ENCODE peak calls at places on chromosomes 16 and 17, in six cellular contexts. One of them, this sample, is unnamed.

GRCh38 chr16:48613061-48613957 is 3.3 kb upstream of the N4BP1 start:
- DNase-seq in mucosa of descending colon: no peak
- DNase-seq in AG04449: peak; percentile 85
- DNase-seq in activated CD8-positive, alpha-beta T cell treated with anti-CD3 and anti-CD28 coated beads for 36 hours: peak; percentile 79
- DNase-seq in cardiac muscle cell: peak; percentile 73
- DNase-seq in thyroid gland: no peak
- DNase-seq in this sample: peak; percentile 59

GRCh38 chr16:70746708-70747424 is 54.1 kb downstream of the VAC14 start:
- DNase-seq in mucosa of descending colon: peak; percentile 90
- DNase-seq in AG04449: peak; percentile 56
- DNase-seq in activated CD8-positive, alpha-beta T cell treated with anti-CD3 and anti-CD28 coated beads for 36 hours: peak; percentile 62
- DNase-seq in cardiac muscle cell: peak; percentile 91
- DNase-seq in thyroid gland: peak; percentile 83
- DNase-seq in this sample: no peak

GRCh38 chr17:67585077-67585602 is 132.6 kb upstream of the NOL11 start:
- DNase-seq in mucosa of descending colon: no peak
- DNase-seq in AG04449: no peak
- DNase-seq in activated CD8-positive, alpha-beta T cell treated with anti-CD3 and anti-CD28 coated beads for 36 hours: no peak
- DNase-seq in cardiac muscle cell: no peak
- DNase-seq in thyroid gland: no peak
- DNase-seq in this sample: no peak

GRCh38 chr16:56425439-56425832 is at the start of gene AMFR:
- DNase-seq in mucosa of descending colon: peak; percentile 79
- DNase-seq in AG04449: no peak
- DNase-seq in activated CD8-positive, alpha-beta T cell treated with anti-CD3 and anti-CD28 coated beads for 36 hours: peak; percentile 61
- DNase-seq in cardiac muscle cell: peak; percentile 89
- DNase-seq in thyroid gland: peak; percentile 66
- DNase-seq in this sample: peak; percentile 72

GRCh38 chr17:50841949-50842354 is 6.6 kb downstream of the WFIKKN2 start:
- DNase-seq in mucosa of descending colon: no peak
- DNase-seq in AG04449: no peak
- DNase-seq in activated CD8-positive, alpha-beta T cell treated with anti-CD3 and anti-CD28 coated beads for 36 hours: peak; percentile 73
- DNase-seq in cardiac muscle cell: peak; percentile 78
- DNase-seq in thyroid gland: peak; percentile 64
- DNase-seq in this sample: peak; percentile 41

GRCh38 chr17:81419333-81419885 is 24.2 kb downstream of the BAHCC1 start:
- DNase-seq in mucosa of descending colon: peak; percentile 88
- DNase-seq in AG04449: peak; percentile 84
- DNase-seq in activated CD8-positive, alpha-beta T cell treated with anti-CD3 and anti-CD28 coated beads for 36 hours: no peak
- DNase-seq in cardiac muscle cell: peak; percentile 99
- DNase-seq in thyroid gland: peak; percentile 90
- DNase-seq in this sample: no peak

GRCh38 chr16:27458987-27459688 is 57.2 kb downstream of the IL21R start:
- DNase-seq in mucosa of descending colon: peak; percentile 2
- DNase-seq in AG04449: no peak
- DNase-seq in activated CD8-positive, alpha-beta T cell treated with anti-CD3 and anti-CD28 coated beads for 36 hours: no peak
- DNase-seq in cardiac muscle cell: no peak
- DNase-seq in thyroid gland: no peak
- DNase-seq in this sample: no peak

GRCh38 chr17:17402558-17402957 is 74.2 kb upstream of the MED9 start:
- DNase-seq in mucosa of descending colon: no peak
- DNase-seq in AG04449: no peak
- DNase-seq in activated CD8-positive, alpha-beta T cell treated with anti-CD3 and anti-CD28 coated beads for 36 hours: no peak
- DNase-seq in cardiac muscle cell: no peak
- DNase-seq in thyroid gland: no peak
- DNase-seq in this sample: no peak

GRCh38 chr16:85698459-85699223 is 9.9 kb upstream of the GINS2 start:
- DNase-seq in mucosa of descending colon: peak; percentile 25
- DNase-seq in AG04449: no peak
- DNase-seq in activated CD8-positive, alpha-beta T cell treated with anti-CD3 and anti-CD28 coated beads for 36 hours: no peak
- DNase-seq in cardiac muscle cell: no peak
- DNase-seq in thyroid gland: no peak
- DNase-seq in this sample: no peak

GRCh38 chr16:1334739-1335138 is 1.3 kb downstream of the BAIAP3 start:
- DNase-seq in mucosa of descending colon: no peak
- DNase-seq in AG04449: no peak
- DNase-seq in activated CD8-positive, alpha-beta T cell treated with anti-CD3 and anti-CD28 coated beads for 36 hours: no peak
- DNase-seq in cardiac muscle cell: no peak
- DNase-seq in thyroid gland: no peak
- DNase-seq in this sample: no peak
- TF ChIP-seq CTCF in mucosa of descending colon: no peak
- TF ChIP-seq CTCF in AG04449: no peak
- TF ChIP-seq CTCF in activated CD8-positive, alpha-beta T cell treated with anti-CD3 and anti-CD28 coated beads for 36 hours: no peak
- TF ChIP-seq CTCF in cardiac muscle cell: no peak
- TF ChIP-seq CTCF in thyroid gland: no peak
- TF ChIP-seq CTCF in this sample: no peak

DNA sequence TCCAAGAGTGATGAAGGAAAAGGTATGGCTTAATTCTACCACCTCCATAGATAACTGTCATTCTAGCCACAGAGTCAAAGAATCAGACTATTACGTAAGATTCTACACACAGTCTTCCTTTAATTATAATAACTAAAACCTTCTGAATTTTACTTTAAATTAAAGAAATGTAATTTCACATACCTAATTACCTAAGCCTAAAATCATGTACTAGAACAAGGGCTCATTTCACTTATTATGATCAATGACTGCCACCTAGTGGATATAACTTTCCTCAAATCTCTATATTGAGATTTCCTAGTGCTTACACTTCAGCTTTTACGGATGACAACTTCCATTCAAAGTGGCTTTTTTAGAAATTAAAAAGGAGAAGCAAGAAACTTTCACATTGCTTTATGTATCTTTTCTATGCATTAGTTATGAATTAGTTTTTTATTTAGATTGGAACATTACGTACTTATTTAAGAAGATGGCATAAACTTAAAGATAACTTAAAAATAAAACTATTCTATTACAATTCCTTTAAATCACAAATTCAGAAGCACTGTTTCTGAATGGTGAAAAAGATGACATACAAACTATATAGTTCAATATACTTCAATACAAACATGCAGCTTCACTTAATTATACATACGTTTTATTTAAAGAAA is 18.2 kb upstream of the ABCA10 start:
- DNase-seq in mucosa of descending colon: no peak
- DNase-seq in AG04449: no peak
- DNase-seq in activated CD8-positive, alpha-beta T cell treated with anti-CD3 and anti-CD28 coated beads for 36 hours: no peak
- DNase-seq in cardiac muscle cell: peak; percentile 76
- DNase-seq in thyroid gland: no peak
- DNase-seq in this sample: no peak
- TF ChIP-seq CTCF in mucosa of descending colon: no peak
- TF ChIP-seq CTCF in AG04449: peak; percentile 30
- TF ChIP-seq CTCF in activated CD8-positive, alpha-beta T cell treated with anti-CD3 and anti-CD28 coated beads for 36 hours: peak; percentile 75
- TF ChIP-seq CTCF in cardiac muscle cell: peak; percentile 53
- TF ChIP-seq CTCF in thyroid gland: peak; percentile 67
- TF ChIP-seq CTCF in this sample: peak; percentile 87

DNA sequence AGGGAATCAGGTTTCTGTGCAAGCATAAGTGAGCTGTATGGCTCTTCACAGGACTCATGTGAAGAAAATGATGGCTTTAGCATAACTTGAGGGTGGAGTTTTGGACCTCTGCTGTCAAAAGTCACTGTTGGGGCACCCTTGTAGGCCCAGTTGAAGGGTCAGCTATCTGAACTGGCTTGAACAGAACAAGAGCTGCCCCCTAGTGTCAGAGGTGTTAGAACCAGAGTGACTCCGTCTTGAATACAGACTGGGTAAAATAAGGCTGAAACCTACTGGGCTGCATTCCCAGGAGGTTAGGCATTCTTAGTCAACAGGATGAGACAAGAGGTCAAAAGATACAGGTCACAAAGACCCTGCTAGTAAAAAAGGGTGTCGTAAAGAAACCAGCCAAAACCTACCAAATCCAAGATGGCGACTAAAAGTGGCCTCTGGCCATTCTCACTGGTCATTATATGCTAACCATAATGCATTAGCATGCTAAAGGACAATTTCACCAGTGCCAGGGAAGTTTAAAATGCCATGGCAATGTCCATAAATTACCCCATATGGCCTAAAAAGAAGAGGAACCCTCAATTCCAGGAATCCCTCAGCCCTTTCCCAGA is 484.0 kb upstream of the ERCC4 start:
- DNase-seq in mucosa of descending colon: no peak
- DNase-seq in AG04449: no peak
- DNase-seq in activated CD8-positive, alpha-beta T cell treated with anti-CD3 and anti-CD28 coated beads for 36 hours: no peak
- DNase-seq in cardiac muscle cell: no peak
- DNase-seq in thyroid gland: no peak
- DNase-seq in this sample: no peak
- TF ChIP-seq CTCF in mucosa of descending colon: no peak
- TF ChIP-seq CTCF in AG04449: no peak
- TF ChIP-seq CTCF in activated CD8-positive, alpha-beta T cell treated with anti-CD3 and anti-CD28 coated beads for 36 hours: no peak
- TF ChIP-seq CTCF in cardiac muscle cell: no peak
- TF ChIP-seq CTCF in thyroid gland: no peak
- TF ChIP-seq CTCF in this sample: no peak

DNA sequence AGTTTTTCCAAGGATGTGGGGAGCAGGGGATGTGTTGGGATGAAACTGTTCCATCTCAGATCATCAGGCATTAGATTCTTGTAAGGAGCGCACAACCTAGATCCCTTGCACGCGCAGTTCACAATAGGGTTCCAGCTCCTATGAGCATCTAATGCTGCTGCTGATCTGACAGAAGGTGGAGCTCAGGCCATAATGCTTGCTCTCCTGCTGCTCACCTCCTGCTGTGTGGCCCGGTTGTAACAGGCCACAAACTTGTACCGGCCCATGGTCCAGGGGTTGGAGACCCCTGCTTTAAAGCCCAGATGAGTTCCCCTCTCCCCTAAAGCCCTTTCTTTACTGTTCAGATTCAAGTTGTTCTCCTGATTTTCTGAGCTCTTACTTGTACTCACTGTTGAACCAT is 44.8 kb downstream of the RNF135 start:
- DNase-seq in mucosa of descending colon: no peak
- DNase-seq in AG04449: no peak
- DNase-seq in activated CD8-positive, alpha-beta T cell treated with anti-CD3 and anti-CD28 coated beads for 36 hours: no peak
- DNase-seq in cardiac muscle cell: no peak
- DNase-seq in thyroid gland: no peak
- DNase-seq in this sample: no peak
- TF ChIP-seq CTCF in mucosa of descending colon: no peak
- TF ChIP-seq CTCF in AG04449: no peak
- TF ChIP-seq CTCF in activated CD8-positive, alpha-beta T cell treated with anti-CD3 and anti-CD28 coated beads for 36 hours: no peak
- TF ChIP-seq CTCF in cardiac muscle cell: no peak
- TF ChIP-seq CTCF in thyroid gland: no peak
- TF ChIP-seq CTCF in this sample: no peak

GRCh38 chr16:87231911-87232310 is 85.3 kb downstream of the C16orf95 start:
- DNase-seq in mucosa of descending colon: no peak
- DNase-seq in AG04449: no peak
- DNase-seq in activated CD8-positive, alpha-beta T cell treated with anti-CD3 and anti-CD28 coated beads for 36 hours: no peak
- DNase-seq in cardiac muscle cell: no peak
- DNase-seq in thyroid gland: no peak
- DNase-seq in this sample: no peak

GRCh38 chr16:87234601-87235000 is 82.6 kb downstream of the C16orf95 start:
- DNase-seq in mucosa of descending colon: no peak
- DNase-seq in AG04449: no peak
- DNase-seq in activated CD8-positive, alpha-beta T cell treated with anti-CD3 and anti-CD28 coated beads for 36 hours: no peak
- DNase-seq in cardiac muscle cell: no peak
- DNase-seq in thyroid gland: no peak
- DNase-seq in this sample: no peak

GRCh38 chr16:87231295-87231694 is 85.9 kb downstream of the C16orf95 start:
- DNase-seq in mucosa of descending colon: no peak
- DNase-seq in AG04449: no peak
- DNase-seq in activated CD8-positive, alpha-beta T cell treated with anti-CD3 and anti-CD28 coated beads for 36 hours: no peak
- DNase-seq in cardiac muscle cell: no peak
- DNase-seq in thyroid gland: no peak
- DNase-seq in this sample: no peak

GRCh38 chr16:87235810-87236515 is 81.2 kb downstream of the C16orf95 start:
- DNase-seq in mucosa of descending colon: no peak
- DNase-seq in AG04449: no peak
- DNase-seq in activated CD8-positive, alpha-beta T cell treated with anti-CD3 and anti-CD28 coated beads for 36 hours: peak; percentile 29
- DNase-seq in cardiac muscle cell: no peak
- DNase-seq in thyroid gland: no peak
- DNase-seq in this sample: no peak

DNA sequence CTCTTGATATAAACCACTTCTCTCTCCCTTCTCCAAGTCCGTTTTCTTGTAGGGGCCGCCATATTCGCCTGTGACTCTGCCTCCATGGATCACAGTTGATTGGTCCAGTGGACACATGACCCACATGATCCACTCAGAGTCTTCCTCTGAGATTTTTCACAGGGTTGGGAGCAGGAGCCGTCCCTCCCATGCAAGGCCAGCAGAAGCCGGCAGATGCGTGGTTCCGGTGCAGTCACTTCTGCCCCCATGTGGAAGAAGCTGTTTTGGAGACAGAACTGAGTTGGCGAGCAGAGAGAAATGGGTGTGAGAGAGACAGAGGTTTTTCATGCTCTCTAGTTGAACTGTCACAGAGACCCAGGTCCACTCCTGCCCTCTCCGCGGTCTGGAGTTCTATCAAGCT is 83.3 kb downstream of the C16orf95 start:
- DNase-seq in mucosa of descending colon: no peak
- DNase-seq in AG04449: no peak
- DNase-seq in activated CD8-positive, alpha-beta T cell treated with anti-CD3 and anti-CD28 coated beads for 36 hours: no peak
- DNase-seq in cardiac muscle cell: peak; percentile 68
- DNase-seq in thyroid gland: no peak
- DNase-seq in this sample: no peak
- TF ChIP-seq CTCF in mucosa of descending colon: no peak
- TF ChIP-seq CTCF in AG04449: peak; percentile 57
- TF ChIP-seq CTCF in activated CD8-positive, alpha-beta T cell treated with anti-CD3 and anti-CD28 coated beads for 36 hours: no peak
- TF ChIP-seq CTCF in cardiac muscle cell: peak; percentile 32
- TF ChIP-seq CTCF in thyroid gland: no peak
- TF ChIP-seq CTCF in this sample: no peak

GRCh38 chr17:3732171-3732570 is 8.5 kb downstream of the HASPIN start:
- DNase-seq in mucosa of descending colon: peak; percentile 31
- DNase-seq in AG04449: no peak
- DNase-seq in activated CD8-positive, alpha-beta T cell treated with anti-CD3 and anti-CD28 coated beads for 36 hours: no peak
- DNase-seq in cardiac muscle cell: peak; percentile 38
- DNase-seq in thyroid gland: peak; percentile 17
- DNase-seq in this sample: no peak
- TF ChIP-seq CTCF in mucosa of descending colon: no peak
- TF ChIP-seq CTCF in AG04449: no peak
- TF ChIP-seq CTCF in activated CD8-positive, alpha-beta T cell treated with anti-CD3 and anti-CD28 coated beads for 36 hours: no peak
- TF ChIP-seq CTCF in cardiac muscle cell: no peak
- TF ChIP-seq CTCF in thyroid gland: no peak
- TF ChIP-seq CTCF in this sample: no peak

GRCh38 chr17:42388381-42389134 is at the start of gene STAT3:
- DNase-seq in mucosa of descending colon: peak; percentile 100
- DNase-seq in AG04449: peak; percentile 98
- DNase-seq in activated CD8-positive, alpha-beta T cell treated with anti-CD3 and anti-CD28 coated beads for 36 hours: peak; percentile 100
- DNase-seq in cardiac muscle cell: peak; percentile 100
- DNase-seq in thyroid gland: peak; percentile 100
- DNase-seq in this sample: peak; percentile 100

GRCh38 chr17:42387663-42388380 is 420 bp downstream of the STAT3 start:
- DNase-seq in mucosa of descending colon: peak; percentile 77
- DNase-seq in AG04449: no peak
- DNase-seq in activated CD8-positive, alpha-beta T cell treated with anti-CD3 and anti-CD28 coated beads for 36 hours: peak; percentile 58
- DNase-seq in cardiac muscle cell: peak; percentile 51
- DNase-seq in thyroid gland: peak; percentile 58
- DNase-seq in this sample: peak; percentile 47

GRCh38 chr17:42389135-42389417 is 834 bp upstream of the STAT3 start:
- DNase-seq in mucosa of descending colon: peak; percentile 66
- DNase-seq in AG04449: no peak
- DNase-seq in activated CD8-positive, alpha-beta T cell treated with anti-CD3 and anti-CD28 coated beads for 36 hours: peak; percentile 94
- DNase-seq in cardiac muscle cell: no peak
- DNase-seq in thyroid gland: no peak
- DNase-seq in this sample: no peak

GRCh38 chr17:42386784-42387183 is 1.5 kb downstream of the STAT3 start:
- DNase-seq in mucosa of descending colon: no peak
- DNase-seq in AG04449: no peak
- DNase-seq in activated CD8-positive, alpha-beta T cell treated with anti-CD3 and anti-CD28 coated beads for 36 hours: no peak
- DNase-seq in cardiac muscle cell: no peak
- DNase-seq in thyroid gland: no peak
- DNase-seq in this sample: no peak

GRCh38 chr17:42387221-42387657 is 1.0 kb downstream of the STAT3 start:
- DNase-seq in mucosa of descending colon: no peak
- DNase-seq in AG04449: no peak
- DNase-seq in activated CD8-positive, alpha-beta T cell treated with anti-CD3 and anti-CD28 coated beads for 36 hours: peak; percentile 24
- DNase-seq in cardiac muscle cell: peak; percentile 94
- DNase-seq in thyroid gland: no peak
- DNase-seq in this sample: no peak
- TF ChIP-seq CTCF in mucosa of descending colon: no peak
- TF ChIP-seq CTCF in AG04449: no peak
- TF ChIP-seq CTCF in activated CD8-positive, alpha-beta T cell treated with anti-CD3 and anti-CD28 coated beads for 36 hours: no peak
- TF ChIP-seq CTCF in cardiac muscle cell: no peak
- TF ChIP-seq CTCF in thyroid gland: no peak
- TF ChIP-seq CTCF in this sample: no peak

This sample was measured in natural killer cell.